ENCODE peak calls at places on chromosomes 13 and 19, in five cellular contexts. P is GM23338; F is stimulated activated CD4-positive, alpha-beta T cell treated with anti-CD3 and anti-CD28 coated beads, Interleukin-1b, Interleukin-23, amount 100 ng/mL, for 1 hour; V is RCC 7860; G is A549. B is an unnamed sample.

GRCh38 chr13:67134322-67135129 is 95.6 kb downstream of the PCDH9 start:
- DNase-seq in F (no peak), P (no peak), V (no peak), G (no peak), B (no peak)

GRCh38 chr19:30693179-30693578 is 321.0 kb downstream of the ZNF536 start:
- DNase-seq in P (no peak), V (no peak), F (no peak), G (no peak), B (no peak)

GRCh38 chr13:113981201-113981605 is 7.3 kb upstream of the C13orf46 start:
- DNase-seq in P (no peak), V (peak), G (peak), F (no peak), B (no peak)

GRCh38 chr19:16075430-16076153 is 703 bp upstream of the TPM4 start:
- DNase-seq in G (no peak), V (no peak), P (no peak), F (no peak), B (peak)

GRCh38 chr19:7655581-7655980 is 13.3 kb upstream of the RETN start:
- DNase-seq in V (no peak), P (no peak), F (no peak), G (no peak), B (no peak)

GRCh38 chr13:73162912-73163911 is 104.4 kb downstream of the KLF5 start:
- DNase-seq in G (peak), F (no peak), V (no peak), P (no peak), B (no peak)

GRCh38 chr13:109755997-109756396 is 30.4 kb downstream of the IRS2 start:
- DNase-seq in G (no peak), F (no peak), V (no peak), P (no peak), B (no peak)

GRCh38 chr13:48686810-48687209 is 33.1 kb downstream of the CYSLTR2 start:
- DNase-seq in F (no peak), P (no peak), V (no peak), G (no peak), B (no peak)

GRCh38 chr13:100666124-100666523 is 8.5 kb downstream of the TMTC4 start:
- DNase-seq in G (no peak), V (no peak), F (no peak), P (no peak), B (no peak)

GRCh38 chr13:38661276-38661675 is 25.6 kb upstream of the FREM2 start:
- DNase-seq in G (no peak), V (no peak), F (no peak), P (no peak), B (no peak)

GRCh38 chr13:49874430-49874829 is 61.7 kb downstream of the SPRYD7 start:
- DNase-seq in G (no peak), F (no peak), P (no peak), V (no peak), B (no peak)

GRCh38 chr13:109043561-109044075 is 414.2 kb downstream of the MYO16 start:
- DNase-seq in G (no peak), V (no peak), P (no peak), F (no peak), B (no peak)

GRCh38 chr13:76708138-76708537 is 178.1 kb downstream of the KCTD12 start:
- DNase-seq in F (no peak), V (no peak), P (no peak), G (no peak), B (no peak)

GRCh38 chr13:74251778-74252519 is 117.7 kb upstream of the KLF12 start:
- DNase-seq in G (no peak), P (no peak), V (no peak), F (no peak), B (no peak)

B was measured in endodermal cell.